ENCODE peak calls at places on chromosome 7, in five cellular contexts. Q is WERI-Rb-1; D is right atrium auricular region; S is kidney; B is CD8-positive, alpha-beta T cell. M is an unnamed sample.

GRCh38 chr7:84204655-84205054 is 10.1 kb upstream of the SEMA3A start:
- DNase-seq in Q (no peak), D (no peak), S (no peak), B (no peak), M (no peak)

GRCh38 chr7:20275637-20276036 is 55.1 kb upstream of the ITGB8 start:
- DNase-seq in Q (no peak), D (no peak), S (no peak), B (no peak), M (no peak)

GRCh38 chr7:77799078-77799964 is 748 bp downstream of the PHTF2 start:
- DNase-seq in Q (peak), D (no peak), S (peak), B (no peak), M (peak)

GRCh38 chr7:46206474-46207060 is 285.5 kb upstream of the IGFBP3 start:
- DNase-seq in Q (no peak), D (no peak), S (no peak), B (no peak), M (no peak)

GRCh38 chr7:134458341-134458805 is 527 bp downstream of the AKR1B1 start:
- DNase-seq in Q (peak), D (no peak), S (peak), B (peak), M (peak)

GRCh38 chr7:75638607-75639070 is 100.1 kb downstream of the HIP1 start:
- DNase-seq in Q (peak), D (peak), S (peak), B (no peak), M (no peak)

GRCh38 chr7:136925049-136925448 is 56.6 kb downstream of the CHRM2 start:
- DNase-seq in Q (no peak), D (no peak), S (no peak), B (no peak), M (no peak)

GRCh38 chr7:17305387-17306171 is 7.1 kb downstream of the AHR start:
- DNase-seq in Q (no peak), D (no peak), S (no peak), B (no peak), M (no peak)

GRCh38 chr7:33040803-33041516 is 21.6 kb downstream of the NT5C3A start:
- DNase-seq in Q (no peak), D (no peak), S (no peak), B (peak), M (peak)

GRCh38 chr7:108009873-108010272 is 6.9 kb upstream of the LAMB1 start:
- DNase-seq in Q (no peak), D (no peak), S (no peak), B (no peak), M (no peak)

GRCh38 chr7:8189615-8190014 is 72.4 kb downstream of the ICA1 start:
- DNase-seq in Q (no peak), D (no peak), S (no peak), B (no peak), M (no peak)

GRCh38 chr7:105876964-105877601 is 684 bp upstream of the ATXN7L1 start:
- DNase-seq in Q (peak), D (no peak), S (peak), B (no peak), M (no peak)

GRCh38 chr7:118305686-118306085 is 81.2 kb downstream of the ANKRD7 start:
- DNase-seq in Q (no peak), D (no peak), S (no peak), B (no peak), M (peak)

GRCh38 chr7:75795831-75796285 is 17.7 kb downstream of the CCL24 start:
- DNase-seq in Q (no peak), D (peak), S (peak), B (no peak), M (peak)

GRCh38 chr7:44811093-44811492 is 14.6 kb downstream of the PPIA start:
- DNase-seq in Q (no peak), D (no peak), S (no peak), B (no peak), M (no peak)

GRCh38 chr7:85630904-85631582 is 444.2 kb upstream of the SEMA3D start:
- DNase-seq in Q (no peak), D (no peak), S (no peak), B (no peak), M (no peak)

GRCh38 chr7:150405584-150406310 is 26.6 kb downstream of the ZNF775 start:
- DNase-seq in Q (no peak), D (no peak), S (peak), B (no peak), M (peak)

GRCh38 chr7:136868496-136869005 is at the start of gene CHRM2:
- DNase-seq in Q (peak), D (no peak), S (no peak), B (no peak), M (no peak)

GRCh38 chr7:93717217-93717900 is 142.8 kb upstream of the CALCR start:
- DNase-seq in Q (no peak), D (no peak), S (no peak), B (no peak), M (no peak)

GRCh38 chr7:48084727-48085432 is 4.2 kb upstream of the UPP1 start:
- DNase-seq in Q (no peak), D (peak), S (peak), B (peak), M (peak)

GRCh38 chr7:148696787-148697186 is 1.9 kb upstream of the CUL1 start:
- DNase-seq in Q (no peak), D (no peak), S (no peak), B (no peak), M (no peak)

GRCh38 chr7:148697950-148698396 is 730 bp upstream of the CUL1 start:
- DNase-seq in Q (no peak), D (no peak), S (no peak), B (no peak), M (no peak)

GRCh38 chr7:148698397-148699023 is at the start of gene CUL1:
- DNase-seq in Q (peak), D (peak), S (peak), B (peak), M (no peak)

GRCh38 chr7:148695953-148696352 is 2.8 kb upstream of the CUL1 start:
- DNase-seq in Q (no peak), D (no peak), S (no peak), B (no peak), M (no peak)

GRCh38 chr7:148697256-148697841 is 1.4 kb upstream of the CUL1 start:
- DNase-seq in Q (no peak), D (peak), S (no peak), B (no peak), M (no peak)
- H3K4me3 ChIP-seq in Q (peak), D (peak), S (peak), B (peak), M (no peak)

GRCh38 chr7:2560175-2560695 is 1.5 kb downstream of the IQCE start:
- DNase-seq in Q (no peak), D (no peak), S (no peak), B (no peak), M (no peak)
- H3K4me3 ChIP-seq in Q (no peak), D (peak), S (peak), B (no peak), M (no peak)

DNA sequence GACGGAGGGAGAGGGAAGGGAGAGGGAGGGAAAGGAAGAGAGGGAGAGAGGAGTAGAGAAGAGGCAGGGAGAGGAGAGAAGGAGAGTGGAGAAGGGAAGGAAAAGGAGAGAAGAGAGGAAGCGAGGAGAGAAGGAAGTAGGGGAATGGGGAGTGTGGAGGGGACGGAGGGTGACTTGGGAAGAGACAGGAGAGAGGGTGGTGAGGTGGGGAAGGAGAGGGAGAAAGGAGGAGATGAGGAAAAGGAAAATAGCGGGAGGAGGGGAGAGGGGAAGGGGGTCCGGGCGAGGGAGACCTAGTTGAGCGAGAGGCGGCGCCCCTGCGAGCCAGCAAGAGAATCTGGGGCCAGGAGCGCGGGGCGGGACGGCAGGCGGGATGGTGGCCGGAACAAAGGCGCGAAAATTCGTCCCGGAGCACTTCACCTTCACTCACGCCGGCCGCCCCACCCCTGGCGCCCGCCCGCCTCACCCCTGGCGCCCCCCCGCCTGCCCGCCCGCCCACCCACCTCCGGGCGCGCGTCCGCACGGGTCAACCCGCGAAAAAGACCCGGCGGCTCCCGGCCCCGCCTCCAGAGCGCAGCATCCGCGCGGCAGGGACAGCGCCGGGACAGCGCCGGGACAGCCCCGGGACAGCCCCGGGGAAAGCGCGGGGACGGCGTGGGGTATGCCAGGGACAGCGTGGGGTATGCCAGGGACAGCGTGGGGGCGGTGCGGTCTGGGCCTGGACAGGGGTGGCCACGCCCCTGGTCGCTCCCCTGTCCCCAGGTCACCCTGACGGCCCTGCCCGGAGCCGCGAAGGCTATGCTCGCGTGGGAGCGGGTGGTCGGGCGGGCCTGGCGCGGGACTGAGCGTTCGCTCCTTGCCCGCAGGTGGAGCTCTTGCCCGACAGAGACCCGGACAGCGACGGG is 4.2 kb downstream of the VSTM2A start:
- DNase-seq in Q (peak), D (no peak), S (no peak), B (no peak), M (no peak)
- H3K4me3 ChIP-seq in Q (peak), D (peak), S (no peak), B (no peak), M (no peak)

GRCh38 chr7:23298141-23298851 is 843 bp upstream of the MALSU1 start:
- DNase-seq in Q (peak), D (no peak), S (no peak), B (no peak), M (no peak)
- H3K4me3 ChIP-seq in Q (peak), D (peak), S (peak), B (peak), M (peak)

DNA sequence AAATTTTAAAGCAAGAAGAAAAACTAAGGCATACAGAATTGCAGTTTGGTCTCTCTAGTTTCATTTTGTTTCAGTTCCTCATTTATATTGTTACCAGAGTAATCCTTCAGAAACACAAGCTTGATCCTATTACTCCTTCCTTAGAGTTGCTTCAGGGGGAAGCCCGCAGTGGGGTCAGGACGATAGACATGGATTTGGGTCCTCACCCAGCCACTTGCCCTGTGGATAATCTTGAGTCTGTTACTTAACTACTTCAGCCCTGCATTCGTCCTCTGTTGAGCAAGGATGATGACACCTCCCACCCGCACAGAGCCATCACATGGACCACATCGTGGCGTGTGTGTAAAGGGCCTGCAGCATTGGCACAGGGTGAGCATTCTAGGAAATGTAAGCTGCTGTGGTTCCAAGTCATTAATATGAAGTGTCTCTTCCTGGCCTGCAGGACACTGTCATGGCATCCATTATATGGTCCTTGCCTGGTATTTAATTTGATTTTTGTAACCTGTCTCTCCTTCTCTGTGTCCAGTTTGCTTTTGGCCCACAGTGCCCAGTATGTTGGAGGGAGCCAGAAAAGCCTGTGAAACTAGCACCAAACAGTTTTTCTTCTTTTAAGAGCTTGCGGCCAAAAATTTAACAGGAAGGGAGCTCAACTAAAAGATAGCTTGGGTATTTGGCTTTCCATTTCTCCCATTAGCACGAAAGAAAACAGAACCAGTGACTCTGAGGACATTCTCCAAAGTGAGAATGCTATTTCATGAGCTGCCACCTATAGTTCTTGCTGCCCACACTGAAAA is 111.3 kb downstream of the EEPD1 start:
- DNase-seq in Q (peak), D (no peak), S (no peak), B (no peak), M (peak)
- H3K4me3 ChIP-seq in Q (no peak), D (no peak), S (no peak), B (no peak), M (no peak)

DNA sequence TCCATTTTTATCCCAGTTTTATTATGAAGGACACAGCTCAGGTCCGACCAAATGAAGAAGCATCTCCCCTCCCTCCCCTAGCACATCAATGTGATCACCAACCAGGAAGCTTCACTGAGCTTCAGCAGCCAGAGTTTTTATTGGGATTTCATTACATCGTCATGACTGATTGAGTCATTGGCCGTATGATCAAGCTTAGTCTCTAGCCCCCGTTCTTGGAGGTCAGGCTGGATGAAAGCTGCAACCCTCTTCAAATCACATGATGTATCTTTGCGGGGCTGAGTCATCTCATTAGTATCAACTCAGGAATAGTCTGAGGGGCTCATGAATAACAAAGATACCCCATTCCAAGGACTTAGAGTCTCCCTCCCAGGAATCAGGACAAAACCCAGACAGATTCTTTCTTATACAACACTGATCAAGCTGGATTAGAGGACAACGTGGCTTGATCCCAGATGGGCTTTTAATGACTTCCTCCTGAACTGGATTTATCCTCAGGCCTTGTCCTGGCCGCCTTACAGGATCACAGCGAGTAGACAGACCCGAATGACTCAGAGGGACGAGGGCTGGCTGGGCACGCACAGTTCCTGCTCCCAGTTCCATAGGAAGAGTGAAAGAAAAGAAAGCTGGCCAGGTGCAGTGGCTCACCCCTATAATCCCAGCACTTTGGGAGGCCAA is 14.5 kb downstream of the LIMK1 start:
- DNase-seq in Q (peak), D (no peak), S (no peak), B (no peak), M (no peak)
- H3K4me3 ChIP-seq in Q (no peak), D (no peak), S (no peak), B (no peak), M (no peak)

GRCh38 chr7:977326-978048 is 2.1 kb upstream of the COX19 start:
- DNase-seq in Q (no peak), D (no peak), S (peak), B (no peak), M (no peak)

GRCh38 chr7:976901-977325 is 1.6 kb upstream of the COX19 start:
- DNase-seq in Q (no peak), D (no peak), S (no peak), B (no peak), M (no peak)

GRCh38 chr7:974172-974571 is 1.2 kb downstream of the COX19 start:
- DNase-seq in Q (no peak), D (no peak), S (no peak), B (no peak), M (no peak)

GRCh38 chr7:974820-975681 is at the start of gene COX19:
- DNase-seq in Q (peak), D (peak), S (peak), B (peak), M (peak)

GRCh38 chr7:975702-976473 is 539 bp upstream of the COX19 start:
- DNase-seq in Q (no peak), D (no peak), S (no peak), B (no peak), M (no peak)
- H3K4me3 ChIP-seq in Q (no peak), D (peak), S (no peak), B (peak), M (peak)

M was measured in HL-60.